ENCODE peak calls at places on chromosomes 11 and 22, in eight cellular contexts. One of them, this sample, is unnamed.

GRCh38 chr22:30605449-30606110 is 1.4 kb upstream of the TCN2 start:
- DNase-seq in A673: peak; percentile 67
- DNase-seq in choroid plexus epithelial cell: peak; percentile 72
- DNase-seq in GM12878: no peak
- DNase-seq in stimulated activated CD4-positive, alpha-beta T cell treated with anti-CD3 and anti-CD28 coated beads, Interleukin-2, amount 100 ng/mL, for 48 hours: peak; percentile 33
- DNase-seq in stimulated activated naive CD4-positive, alpha-beta T cell: no peak
- DNase-seq in NCI-H2081: no peak
- DNase-seq in mesendoderm: peak; percentile 54
- DNase-seq in this sample: peak; percentile 47

GRCh38 chr11:46315033-46315738 is 32.1 kb upstream of the DGKZ start:
- DNase-seq in NCI-H2081: peak; percentile 75
- DNase-seq in A673: peak; percentile 99
- DNase-seq in choroid plexus epithelial cell: peak; percentile 84
- DNase-seq in mesendoderm: peak; percentile 96
- DNase-seq in stimulated activated CD4-positive, alpha-beta T cell treated with anti-CD3 and anti-CD28 coated beads, Interleukin-2, amount 100 ng/mL, for 48 hours: peak; percentile 78
- DNase-seq in stimulated activated naive CD4-positive, alpha-beta T cell: peak; percentile 27
- DNase-seq in GM12878: no peak
- DNase-seq in this sample: peak; percentile 76

GRCh38 chr11:69718147-69718546 is 14.3 kb upstream of the FGF19 start:
- DNase-seq in GM12878: no peak
- DNase-seq in stimulated activated naive CD4-positive, alpha-beta T cell: no peak
- DNase-seq in mesendoderm: peak; percentile 91
- DNase-seq in stimulated activated CD4-positive, alpha-beta T cell treated with anti-CD3 and anti-CD28 coated beads, Interleukin-2, amount 100 ng/mL, for 48 hours: no peak
- DNase-seq in NCI-H2081: no peak
- DNase-seq in A673: peak; percentile 98
- DNase-seq in choroid plexus epithelial cell: peak; percentile 56
- DNase-seq in this sample: peak; percentile 19

GRCh38 chr11:103736986-103737622 is 299.3 kb upstream of the DDI1 start:
- DNase-seq in choroid plexus epithelial cell: no peak
- DNase-seq in GM12878: no peak
- DNase-seq in mesendoderm: no peak
- DNase-seq in NCI-H2081: no peak
- DNase-seq in stimulated activated CD4-positive, alpha-beta T cell treated with anti-CD3 and anti-CD28 coated beads, Interleukin-2, amount 100 ng/mL, for 48 hours: no peak
- DNase-seq in stimulated activated naive CD4-positive, alpha-beta T cell: no peak
- DNase-seq in A673: no peak
- DNase-seq in this sample: no peak

GRCh38 chr22:24155597-24156145 is 25.6 kb upstream of the SUSD2 start:
- DNase-seq in mesendoderm: peak; percentile 52
- DNase-seq in choroid plexus epithelial cell: peak; percentile 62
- DNase-seq in GM12878: no peak
- DNase-seq in NCI-H2081: no peak
- DNase-seq in stimulated activated CD4-positive, alpha-beta T cell treated with anti-CD3 and anti-CD28 coated beads, Interleukin-2, amount 100 ng/mL, for 48 hours: peak; percentile 44
- DNase-seq in A673: peak; percentile 62
- DNase-seq in stimulated activated naive CD4-positive, alpha-beta T cell: peak; percentile 46
- DNase-seq in this sample: peak; percentile 63

GRCh38 chr22:43404673-43405385 is 7.0 kb upstream of the MPPED1 start:
- DNase-seq in stimulated activated naive CD4-positive, alpha-beta T cell: no peak
- DNase-seq in GM12878: no peak
- DNase-seq in stimulated activated CD4-positive, alpha-beta T cell treated with anti-CD3 and anti-CD28 coated beads, Interleukin-2, amount 100 ng/mL, for 48 hours: no peak
- DNase-seq in NCI-H2081: no peak
- DNase-seq in A673: no peak
- DNase-seq in choroid plexus epithelial cell: no peak
- DNase-seq in mesendoderm: no peak
- DNase-seq in this sample: no peak

GRCh38 chr22:37267128-37267587 is 15.2 kb upstream of the CYTH4 start:
- DNase-seq in stimulated activated CD4-positive, alpha-beta T cell treated with anti-CD3 and anti-CD28 coated beads, Interleukin-2, amount 100 ng/mL, for 48 hours: peak; percentile 78
- DNase-seq in stimulated activated naive CD4-positive, alpha-beta T cell: peak; percentile 58
- DNase-seq in NCI-H2081: no peak
- DNase-seq in A673: peak; percentile 60
- DNase-seq in GM12878: no peak
- DNase-seq in mesendoderm: peak; percentile 64
- DNase-seq in choroid plexus epithelial cell: peak; percentile 46
- DNase-seq in this sample: peak; percentile 15

GRCh38 chr11:112267188-112267591 is 6.5 kb upstream of the PLET1 start:
- DNase-seq in stimulated activated CD4-positive, alpha-beta T cell treated with anti-CD3 and anti-CD28 coated beads, Interleukin-2, amount 100 ng/mL, for 48 hours: no peak
- DNase-seq in NCI-H2081: no peak
- DNase-seq in mesendoderm: no peak
- DNase-seq in stimulated activated naive CD4-positive, alpha-beta T cell: no peak
- DNase-seq in GM12878: no peak
- DNase-seq in choroid plexus epithelial cell: no peak
- DNase-seq in A673: no peak
- DNase-seq in this sample: no peak

GRCh38 chr11:62737196-62737595 is 8.9 kb downstream of the TTC9C start:
- DNase-seq in mesendoderm: no peak
- DNase-seq in choroid plexus epithelial cell: no peak
- DNase-seq in stimulated activated naive CD4-positive, alpha-beta T cell: no peak
- DNase-seq in A673: no peak
- DNase-seq in stimulated activated CD4-positive, alpha-beta T cell treated with anti-CD3 and anti-CD28 coated beads, Interleukin-2, amount 100 ng/mL, for 48 hours: no peak
- DNase-seq in NCI-H2081: no peak
- DNase-seq in GM12878: no peak
- DNase-seq in this sample: no peak

GRCh38 chr11:59616396-59616982 is 915 bp upstream of the OSBP start:
- DNase-seq in stimulated activated naive CD4-positive, alpha-beta T cell: no peak
- DNase-seq in mesendoderm: no peak
- DNase-seq in choroid plexus epithelial cell: no peak
- DNase-seq in NCI-H2081: no peak
- DNase-seq in A673: no peak
- DNase-seq in stimulated activated CD4-positive, alpha-beta T cell treated with anti-CD3 and anti-CD28 coated beads, Interleukin-2, amount 100 ng/mL, for 48 hours: no peak
- DNase-seq in GM12878: no peak
- DNase-seq in this sample: no peak

GRCh38 chr22:17841836-17842235 is 67.6 kb upstream of the BID start:
- DNase-seq in choroid plexus epithelial cell: no peak
- DNase-seq in A673: no peak
- DNase-seq in NCI-H2081: no peak
- DNase-seq in GM12878: no peak
- DNase-seq in stimulated activated CD4-positive, alpha-beta T cell treated with anti-CD3 and anti-CD28 coated beads, Interleukin-2, amount 100 ng/mL, for 48 hours: no peak
- DNase-seq in mesendoderm: no peak
- DNase-seq in stimulated activated naive CD4-positive, alpha-beta T cell: no peak
- DNase-seq in this sample: no peak

GRCh38 chr11:129881570-129882170 is 13.7 kb downstream of the NFRKB start:
- DNase-seq in GM12878: no peak
- DNase-seq in A673: peak; percentile 51
- DNase-seq in stimulated activated CD4-positive, alpha-beta T cell treated with anti-CD3 and anti-CD28 coated beads, Interleukin-2, amount 100 ng/mL, for 48 hours: peak; percentile 48
- DNase-seq in choroid plexus epithelial cell: peak; percentile 46
- DNase-seq in NCI-H2081: peak; percentile 3
- DNase-seq in stimulated activated naive CD4-positive, alpha-beta T cell: peak; percentile 17
- DNase-seq in mesendoderm: peak; percentile 53
- DNase-seq in this sample: peak; percentile 32

GRCh38 chr22:22242488-22242887 is 2.1 kb upstream of the VPREB1 start:
- DNase-seq in A673: no peak
- DNase-seq in mesendoderm: no peak
- DNase-seq in NCI-H2081: no peak
- DNase-seq in choroid plexus epithelial cell: no peak
- DNase-seq in stimulated activated naive CD4-positive, alpha-beta T cell: no peak
- DNase-seq in stimulated activated CD4-positive, alpha-beta T cell treated with anti-CD3 and anti-CD28 coated beads, Interleukin-2, amount 100 ng/mL, for 48 hours: no peak
- DNase-seq in GM12878: no peak
- DNase-seq in this sample: no peak

This sample was measured in amniotic epithelial cell.